ENCODE peak calls at places on chromosomes 11 and 22, in seven cellular contexts. R, W, G, M, S, Q and I are unnamed samples.

GRCh38 chr11:17927643-17928343 is 85.1 kb downstream of the SERGEF start:
- DNase-seq in R (no peak), W (peak), G (no peak), M (no peak), S (no peak), Q (no peak), I (no peak)

GRCh38 chr11:62539238-62539925 is 7.2 kb downstream of the AHNAK start:
- DNase-seq in R (peak), W (peak), G (peak), M (no peak), S (peak), Q (peak), I (peak)

GRCh38 chr22:23181763-23182288 is 1.5 kb downstream of the BCR start:
- DNase-seq in R (no peak), W (no peak), G (no peak), M (peak), S (no peak), Q (no peak), I (no peak)

GRCh38 chr11:59097113-59097708 is 9.8 kb upstream of the FAM111B start:
- DNase-seq in R (no peak), W (peak), G (peak), M (peak), S (peak), Q (peak), I (no peak)

GRCh38 chr11:134472188-134472455 is 60.1 kb upstream of the B3GAT1 start:
- DNase-seq in R (no peak), W (no peak), G (no peak), M (no peak), S (no peak), Q (no peak), I (no peak)

GRCh38 chr11:121337078-121337477 is 44.5 kb downstream of the SC5D start:
- DNase-seq in R (no peak), W (no peak), G (no peak), M (no peak), S (no peak), Q (no peak), I (no peak)

GRCh38 chr11:61893981-61894380 is 2.6 kb upstream of the FADS3 start:
- DNase-seq in R (no peak), W (peak), G (peak), M (no peak), S (no peak), Q (no peak), I (no peak)

GRCh38 chr11:2796508-2797180 is 88.9 kb downstream of the CDKN1C start:
- DNase-seq in R (no peak), W (no peak), G (no peak), M (no peak), S (peak), Q (no peak), I (peak)

GRCh38 chr11:61922539-61922938 is 5.2 kb upstream of the RAB3IL1 start:
- DNase-seq in R (no peak), W (peak), G (no peak), M (no peak), S (peak), Q (no peak), I (no peak)

GRCh38 chr11:11302565-11302964 is 50.5 kb downstream of the CSNK2A3 start:
- DNase-seq in R (no peak), W (no peak), G (no peak), M (no peak), S (no peak), Q (no peak), I (no peak)

GRCh38 chr11:59186130-59186594 is 14.2 kb downstream of the DTX4 start:
- DNase-seq in R (no peak), W (no peak), G (peak), M (peak), S (no peak), Q (no peak), I (no peak)

GRCh38 chr11:118064956-118065355 is 11.9 kb upstream of the TMPRSS4 start:
- DNase-seq in R (no peak), W (no peak), G (no peak), M (no peak), S (no peak), Q (no peak), I (no peak)

GRCh38 chr11:2674681-2675131 is 25.1 kb downstream of the KCNQ1OT1 start:
- DNase-seq in R (no peak), W (no peak), G (no peak), M (no peak), S (peak), Q (no peak), I (peak)

GRCh38 chr11:121416909-121417567 is 35.1 kb upstream of the SORL1 start:
- DNase-seq in R (no peak), W (peak), G (peak), M (peak), S (peak), Q (no peak), I (peak)

GRCh38 chr11:128467610-128468041 is 119.7 kb downstream of the ETS1 start:
- DNase-seq in R (no peak), W (peak), G (peak), M (no peak), S (peak), Q (peak), I (peak)